ENCODE peak calls at places on chromosomes 4 and X, in nine cellular contexts. One of them, this sample, is unnamed.

GRCh38 chrX:17022205-17022604 is 75.7 kb downstream of the REPS2 start:
- DNase-seq in PC-9: no peak
- DNase-seq in endothelial cell of umbilical vein: no peak
- DNase-seq in HCT116: no peak
- DNase-seq in neural progenitor cell: no peak
- DNase-seq in hepatocyte: peak; percentile 14
- DNase-seq in K562: no peak
- DNase-seq in GM23338: no peak
- DNase-seq in H1: no peak
- DNase-seq in this sample: peak; percentile 54

GRCh38 chr4:180485407-180485806 is 1757.8 kb upstream of the TENM3 start:
- DNase-seq in PC-9: no peak
- DNase-seq in endothelial cell of umbilical vein: no peak
- DNase-seq in HCT116: no peak
- DNase-seq in neural progenitor cell: no peak
- DNase-seq in hepatocyte: no peak
- DNase-seq in K562: no peak
- DNase-seq in GM23338: no peak
- DNase-seq in H1: no peak
- DNase-seq in this sample: no peak

GRCh38 chr4:41384992-41385391 is 128.3 kb downstream of the UCHL1 start:
- DNase-seq in PC-9: no peak
- DNase-seq in endothelial cell of umbilical vein: peak; percentile 99
- DNase-seq in HCT116: no peak
- DNase-seq in neural progenitor cell: no peak
- DNase-seq in hepatocyte: no peak
- DNase-seq in K562: peak; percentile 30
- DNase-seq in GM23338: no peak
- DNase-seq in H1: no peak
- DNase-seq in this sample: no peak

GRCh38 chr4:153950100-153950979 is 161.5 kb upstream of the SFRP2 start:
- DNase-seq in PC-9: no peak
- DNase-seq in endothelial cell of umbilical vein: no peak
- DNase-seq in HCT116: no peak
- DNase-seq in neural progenitor cell: no peak
- DNase-seq in hepatocyte: no peak
- DNase-seq in K562: no peak
- DNase-seq in GM23338: no peak
- DNase-seq in H1: no peak
- DNase-seq in this sample: no peak

GRCh38 chr4:48778431-48779094 is 1.5 kb downstream of the FRYL start:
- DNase-seq in PC-9: peak; percentile 77
- DNase-seq in endothelial cell of umbilical vein: peak; percentile 52
- DNase-seq in HCT116: no peak
- DNase-seq in neural progenitor cell: no peak
- DNase-seq in hepatocyte: no peak
- DNase-seq in K562: no peak
- DNase-seq in GM23338: no peak
- DNase-seq in H1: no peak
- DNase-seq in this sample: peak; percentile 58

GRCh38 chrX:123917069-123917468 is 44.4 kb upstream of the STAG2 start:
- DNase-seq in PC-9: no peak
- DNase-seq in endothelial cell of umbilical vein: no peak
- DNase-seq in HCT116: no peak
- DNase-seq in neural progenitor cell: no peak
- DNase-seq in hepatocyte: no peak
- DNase-seq in K562: no peak
- DNase-seq in GM23338: no peak
- DNase-seq in H1: no peak
- DNase-seq in this sample: no peak

GRCh38 chr4:115323106-115323684 is 209.8 kb upstream of the NDST4 start:
- DNase-seq in PC-9: no peak
- DNase-seq in endothelial cell of umbilical vein: no peak
- DNase-seq in HCT116: no peak
- DNase-seq in neural progenitor cell: no peak
- DNase-seq in hepatocyte: peak; percentile 4
- DNase-seq in K562: no peak
- DNase-seq in GM23338: no peak
- DNase-seq in H1: no peak
- DNase-seq in this sample: peak; percentile 30

GRCh38 chr4:109690690-109691410 is 12.4 kb downstream of the CASP6 start:
- DNase-seq in PC-9: no peak
- DNase-seq in endothelial cell of umbilical vein: no peak
- DNase-seq in HCT116: no peak
- DNase-seq in neural progenitor cell: no peak
- DNase-seq in hepatocyte: no peak
- DNase-seq in K562: no peak
- DNase-seq in GM23338: no peak
- DNase-seq in H1: no peak
- DNase-seq in this sample: no peak

GRCh38 chr4:186826866-186827541 is 103.3 kb upstream of the FAT1 start:
- DNase-seq in PC-9: no peak
- DNase-seq in endothelial cell of umbilical vein: no peak
- DNase-seq in HCT116: no peak
- DNase-seq in neural progenitor cell: no peak
- DNase-seq in hepatocyte: no peak
- DNase-seq in K562: no peak
- DNase-seq in GM23338: no peak
- DNase-seq in H1: no peak
- DNase-seq in this sample: no peak

GRCh38 chrX:107597791-107598190 is 30.5 kb upstream of the PRPS1 start:
- DNase-seq in PC-9: no peak
- DNase-seq in endothelial cell of umbilical vein: no peak
- DNase-seq in HCT116: no peak
- DNase-seq in neural progenitor cell: no peak
- DNase-seq in hepatocyte: no peak
- DNase-seq in K562: no peak
- DNase-seq in GM23338: no peak
- DNase-seq in H1: no peak
- DNase-seq in this sample: no peak

GRCh38 chr4:173399016-173399415 is at the start of gene SCRG1:
- DNase-seq in PC-9: no peak
- DNase-seq in endothelial cell of umbilical vein: no peak
- DNase-seq in HCT116: no peak
- DNase-seq in neural progenitor cell: peak; percentile 66
- DNase-seq in hepatocyte: no peak
- DNase-seq in K562: no peak
- DNase-seq in GM23338: peak; percentile 35
- DNase-seq in H1: no peak
- DNase-seq in this sample: no peak

GRCh38 chr4:71495454-71495853 is 156.6 kb downstream of the SLC4A4 start:
- DNase-seq in PC-9: no peak
- DNase-seq in endothelial cell of umbilical vein: no peak
- DNase-seq in HCT116: no peak
- DNase-seq in neural progenitor cell: no peak
- DNase-seq in hepatocyte: no peak
- DNase-seq in K562: no peak
- DNase-seq in GM23338: no peak
- DNase-seq in H1: no peak
- DNase-seq in this sample: no peak

GRCh38 chr4:118811832-118812231 is 24.1 kb downstream of the SEC24D start:
- DNase-seq in PC-9: no peak
- DNase-seq in endothelial cell of umbilical vein: no peak
- DNase-seq in HCT116: no peak
- DNase-seq in neural progenitor cell: no peak
- DNase-seq in hepatocyte: no peak
- DNase-seq in K562: no peak
- DNase-seq in GM23338: no peak
- DNase-seq in H1: no peak
- DNase-seq in this sample: no peak

GRCh38 chr4:156193800-156194199 is 240.1 kb upstream of the CTSO start:
- DNase-seq in PC-9: no peak
- DNase-seq in endothelial cell of umbilical vein: no peak
- DNase-seq in HCT116: no peak
- DNase-seq in neural progenitor cell: no peak
- DNase-seq in hepatocyte: no peak
- DNase-seq in K562: no peak
- DNase-seq in GM23338: no peak
- DNase-seq in H1: no peak
- DNase-seq in this sample: no peak

GRCh38 chrX:1883772-1884171 is 268.9 kb downstream of the ASMT start:
- DNase-seq in PC-9: no peak
- DNase-seq in endothelial cell of umbilical vein: no peak
- DNase-seq in HCT116: no peak
- DNase-seq in neural progenitor cell: no peak
- DNase-seq in hepatocyte: peak; percentile 15
- DNase-seq in K562: no peak
- DNase-seq in GM23338: no peak
- DNase-seq in H1: no peak
- DNase-seq in this sample: no peak

GRCh38 chr4:41257257-41257900 is 651 bp downstream of the UCHL1 start:
- DNase-seq in PC-9: peak; percentile 58
- DNase-seq in endothelial cell of umbilical vein: peak; percentile 36
- DNase-seq in HCT116: no peak
- DNase-seq in neural progenitor cell: peak; percentile 79
- DNase-seq in hepatocyte: peak; percentile 73
- DNase-seq in K562: no peak
- DNase-seq in GM23338: peak; percentile 74
- DNase-seq in H1: peak; percentile 73
- DNase-seq in this sample: peak; percentile 85

GRCh38 chr4:37728064-37728463 is 41.9 kb upstream of the RELL1 start:
- DNase-seq in PC-9: peak; percentile 48
- DNase-seq in endothelial cell of umbilical vein: no peak
- DNase-seq in HCT116: no peak
- DNase-seq in neural progenitor cell: no peak
- DNase-seq in hepatocyte: no peak
- DNase-seq in K562: no peak
- DNase-seq in GM23338: no peak
- DNase-seq in H1: no peak
- DNase-seq in this sample: no peak

DNA sequence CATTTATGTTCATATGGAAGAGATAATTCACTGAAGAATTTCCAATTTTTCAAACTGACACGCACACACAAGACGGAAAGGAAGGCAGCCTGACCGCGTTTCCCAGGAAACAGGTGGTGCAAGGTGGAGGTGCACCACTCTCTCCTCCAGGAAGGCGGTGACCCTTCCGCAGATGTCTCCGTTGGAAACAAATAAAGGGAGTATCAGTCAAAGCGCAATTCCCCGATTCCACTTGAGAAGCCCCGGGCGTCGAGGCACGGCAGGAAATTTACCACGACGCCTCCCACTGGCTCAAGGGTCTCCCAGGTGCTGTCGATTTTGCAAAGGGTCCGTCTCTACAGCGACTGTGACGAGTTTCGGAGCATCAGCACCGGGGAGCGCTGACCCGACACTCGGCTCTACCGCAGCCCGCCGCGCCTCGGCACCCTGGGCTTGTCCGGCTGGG is 770 bp upstream of the TIGD2 start:
- DNase-seq in PC-9: no peak
- DNase-seq in endothelial cell of umbilical vein: no peak
- DNase-seq in HCT116: no peak
- DNase-seq in neural progenitor cell: no peak
- DNase-seq in hepatocyte: peak; percentile 37
- DNase-seq in K562: peak; percentile 30
- DNase-seq in GM23338: peak; percentile 67
- DNase-seq in H1: peak; percentile 58
- DNase-seq in this sample: no peak
- TF ChIP-seq EZH2 in PC-9: no peak
- TF ChIP-seq EZH2 in endothelial cell of umbilical vein: peak; percentile 64
- TF ChIP-seq EZH2 in HCT116: no peak
- TF ChIP-seq EZH2 in neural progenitor cell: peak; percentile 66
- TF ChIP-seq EZH2 in hepatocyte: no peak
- TF ChIP-seq EZH2 in K562: no peak
- TF ChIP-seq EZH2 in GM23338: no peak
- TF ChIP-seq EZH2 in H1: peak; percentile 53
- TF ChIP-seq EZH2 in this sample: no peak

DNA sequence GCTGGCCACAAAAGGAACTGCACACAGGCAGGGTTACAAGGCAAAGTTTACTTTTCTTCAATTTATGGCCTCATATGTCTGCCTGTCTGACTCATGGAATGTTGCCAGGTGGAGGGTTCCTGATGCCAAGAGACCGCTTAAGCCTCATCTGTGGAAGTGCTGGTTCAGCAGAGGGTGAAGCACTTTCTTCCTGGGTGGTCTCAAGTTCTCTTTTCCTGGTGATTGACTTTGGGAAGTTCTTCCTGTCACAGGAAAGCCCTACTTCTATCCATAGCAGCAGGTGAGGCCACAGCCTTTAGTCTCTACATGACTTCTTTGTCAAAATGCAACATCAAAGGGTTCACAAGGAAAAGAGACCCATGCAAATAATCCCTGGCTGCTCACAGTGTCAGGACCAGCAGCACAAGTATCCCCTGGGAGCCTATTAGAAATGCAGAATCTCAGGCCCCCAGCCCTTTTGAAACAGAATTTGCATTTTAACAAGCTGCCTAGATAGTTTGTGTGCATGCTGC is 81.4 kb upstream of the IGFBP7 start:
- DNase-seq in PC-9: no peak
- DNase-seq in endothelial cell of umbilical vein: peak; percentile 37
- DNase-seq in HCT116: no peak
- DNase-seq in neural progenitor cell: no peak
- DNase-seq in hepatocyte: peak; percentile 84
- DNase-seq in K562: no peak
- DNase-seq in GM23338: peak; percentile 75
- DNase-seq in H1: peak; percentile 54
- DNase-seq in this sample: no peak
- H2AFZ ChIP-seq in PC-9: no peak overlapping the region
- H2AFZ ChIP-seq in endothelial cell of umbilical vein: no peak overlapping the region
- H2AFZ ChIP-seq in HCT116: no peak overlapping the region
- H2AFZ ChIP-seq in neural progenitor cell: no peak overlapping the region
- H2AFZ ChIP-seq in hepatocyte: no peak overlapping the region
- H2AFZ ChIP-seq in K562: no peak overlapping the region
- H2AFZ ChIP-seq in GM23338: no peak overlapping the region
- H2AFZ ChIP-seq in H1: no peak overlapping the region
- H2AFZ ChIP-seq in this sample: no peak overlapping the region

GRCh38 chr4:148442830-148443549 is 776 bp upstream of the NR3C2 start:
- DNase-seq in PC-9: no peak
- DNase-seq in endothelial cell of umbilical vein: peak; percentile 48
- DNase-seq in HCT116: no peak
- DNase-seq in neural progenitor cell: no peak
- DNase-seq in hepatocyte: no peak
- DNase-seq in K562: no peak
- DNase-seq in GM23338: no peak
- DNase-seq in H1: no peak
- DNase-seq in this sample: no peak
- TF ChIP-seq EZH2 in PC-9: no peak
- TF ChIP-seq EZH2 in endothelial cell of umbilical vein: no peak
- TF ChIP-seq EZH2 in HCT116: no peak
- TF ChIP-seq EZH2 in neural progenitor cell: no peak
- TF ChIP-seq EZH2 in hepatocyte: no peak
- TF ChIP-seq EZH2 in K562: no peak
- TF ChIP-seq EZH2 in GM23338: peak; percentile 3
- TF ChIP-seq EZH2 in H1: no peak
- TF ChIP-seq EZH2 in this sample: peak; percentile 96

DNA sequence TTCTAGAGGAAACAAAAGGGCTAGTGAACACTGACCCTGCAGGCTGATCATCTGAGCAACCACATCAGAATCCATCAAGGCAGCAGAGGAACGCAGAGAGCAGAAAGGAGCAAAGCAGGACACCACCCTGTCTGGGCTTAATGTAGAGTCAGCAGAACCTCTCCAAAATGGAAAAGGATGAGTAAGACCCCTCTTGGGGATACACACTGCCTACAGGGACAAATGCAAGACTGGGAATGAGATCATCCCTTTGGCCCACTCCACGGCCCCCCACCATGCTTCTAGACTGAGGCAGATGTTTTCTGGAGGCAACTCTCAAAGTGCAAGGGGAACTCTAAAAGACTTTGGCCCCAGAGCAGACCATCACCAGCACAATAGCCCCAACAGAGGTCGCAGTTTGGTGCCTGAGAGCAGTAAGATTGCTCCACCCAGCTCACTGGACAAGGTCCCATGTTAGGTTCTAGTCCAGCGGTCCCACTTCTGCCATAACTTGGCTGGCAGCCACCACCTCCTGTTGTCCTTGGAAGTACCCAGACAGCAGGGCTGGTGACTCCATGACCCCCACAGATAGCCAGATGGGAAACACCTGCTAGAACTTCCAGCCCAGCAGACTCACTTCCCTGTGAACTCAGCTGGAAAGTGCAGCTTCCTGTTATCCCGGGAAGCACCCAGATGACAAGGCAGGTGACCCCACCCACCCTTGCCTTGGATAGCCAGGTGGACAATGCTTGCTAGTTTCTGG is 372.7 kb downstream of the INPP4B start:
- DNase-seq in PC-9: peak; percentile 92
- DNase-seq in endothelial cell of umbilical vein: peak; percentile 30
- DNase-seq in HCT116: no peak
- DNase-seq in neural progenitor cell: no peak
- DNase-seq in hepatocyte: no peak
- DNase-seq in K562: no peak
- DNase-seq in GM23338: no peak
- DNase-seq in H1: no peak
- DNase-seq in this sample: no peak
- H2AFZ ChIP-seq in PC-9: no peak overlapping the region
- H2AFZ ChIP-seq in endothelial cell of umbilical vein: no peak overlapping the region
- H2AFZ ChIP-seq in HCT116: no peak overlapping the region
- H2AFZ ChIP-seq in neural progenitor cell: no peak overlapping the region
- H2AFZ ChIP-seq in hepatocyte: no peak overlapping the region
- H2AFZ ChIP-seq in K562: no peak overlapping the region
- H2AFZ ChIP-seq in GM23338: no peak overlapping the region
- H2AFZ ChIP-seq in H1: no peak overlapping the region
- H2AFZ ChIP-seq in this sample: no peak overlapping the region